ENCODE peak calls at places on chromosomes 16 and 17, in nine cellular contexts. H is activated CD4-positive, CD25-positive, alpha-beta regulatory T cell treated with anti-CD3 and anti-CD28 coated beads, Interleukin-2, amount 50 U/mL, for 16 hours; A is naive thymus-derived CD8-positive, alpha-beta T cell; I is kidney glomerular epithelial cell; Q is cardiac fibroblast; U is NCI-H1930; X is COR-L47; M is AG04450; Z is stimulated activated CD8-positive, alpha-beta memory T cell treated with anti-CD3 and anti-CD28 coated beads, Interleukin-7, amount 100 ng/mL, for 4 hours. G is an unnamed sample.

GRCh38 chr17:44362964-44363612 is 565 bp downstream of the FAM171A2 start:
- DNase-seq in H (no peak), A (no peak), I (no peak), Q (no peak), U (peak), X (peak), M (no peak), Z (no peak), G (no peak)

GRCh38 chr17:27778193-27778592 is 22.1 kb downstream of the NOS2 start:
- DNase-seq in H (no peak), A (no peak), I (no peak), Q (peak), U (no peak), X (no peak), M (no peak), Z (no peak), G (no peak)

GRCh38 chr16:81229811-81230210 is 8.7 kb upstream of the BCO1 start:
- DNase-seq in H (no peak), A (no peak), I (no peak), Q (no peak), U (no peak), X (no peak), M (no peak), Z (no peak), G (no peak)

GRCh38 chr17:7809086-7809790 is 24.8 kb upstream of the KDM6B start:
- DNase-seq in H (no peak), A (no peak), I (peak), Q (no peak), U (no peak), X (no peak), M (no peak), Z (no peak), G (no peak)

GRCh38 chr17:8173056-8173870 is 2.9 kb downstream of the TMEM107 start:
- DNase-seq in H (peak), A (peak), I (peak), Q (peak), U (peak), X (peak), M (peak), Z (peak), G (no peak)

GRCh38 chr17:49634487-49634865 is 43.4 kb downstream of the SPOP start:
- DNase-seq in H (no peak), A (no peak), I (no peak), Q (no peak), U (no peak), X (no peak), M (no peak), Z (no peak), G (no peak)

GRCh38 chr17:74759243-74759801 is 10.9 kb downstream of the NHERF1 start:
- DNase-seq in H (no peak), A (peak), I (no peak), Q (no peak), U (no peak), X (no peak), M (no peak), Z (no peak), G (no peak)

GRCh38 chr17:7885357-7886226 is 3.0 kb upstream of the CHD3 start:
- DNase-seq in H (peak), A (no peak), I (no peak), Q (peak), U (no peak), X (no peak), M (no peak), Z (no peak), G (no peak)

GRCh38 chr16:8583712-8584111 is 6.6 kb downstream of the TMEM114 start:
- DNase-seq in H (no peak), A (no peak), I (no peak), Q (no peak), U (no peak), X (no peak), M (no peak), Z (no peak), G (no peak)

G was measured in iPS DF 19.7.